ENCODE peak calls at places on chromosomes 3 and 15, in seven cellular contexts. D, X, L, F, A, I and S are unnamed samples.
A peak's percentile ranks its signal among the peaks of the same experiment; 100 is the strongest.

GRCh38 chr3:188598872-188599271 is 444.9 kb downstream of the LPP start:
- DNase-seq in F (no peak), A (no peak), X (no peak), D (no peak), L (no peak), I (no peak), S (no peak)

GRCh38 chr3:196620228-196620627 is 19.3 kb upstream of the NRROS start:
- DNase-seq in A (no peak), L (no peak), D (peak; percentile 12), X (peak; percentile 61), I (peak; percentile 80), F (no peak), S (peak; percentile 81)

GRCh38 chr3:153192327-153192726 is 30.3 kb downstream of the RAP2B start:
- DNase-seq in D (no peak), A (no peak), F (no peak), X (no peak), I (no peak), L (no peak), S (no peak)

GRCh38 chr3:170745211-170745718 is 124.7 kb downstream of the RPL22L1 start:
- DNase-seq in A (no peak), X (no peak), I (no peak), F (no peak), L (peak; percentile 73), D (peak; percentile 75), S (no peak)

GRCh38 chr15:100191161-100191560 is 150.6 kb downstream of the ADAMTS17 start:
- DNase-seq in X (no peak), A (no peak), I (no peak), D (peak; percentile 39), F (no peak), L (no peak), S (peak; percentile 27)

GRCh38 chr3:105676621-105677300 is 192.1 kb downstream of the CBLB start:
- DNase-seq in D (no peak), X (no peak), I (no peak), F (no peak), L (no peak), A (no peak), S (no peak)

GRCh38 chr15:88752501-88752900 is 50.7 kb upstream of the ACAN start:
- DNase-seq in A (no peak), F (no peak), L (no peak), I (no peak), X (no peak), D (no peak), S (no peak)

GRCh38 chr15:56798639-56799038 is 65.3 kb upstream of the ZNF280D start:
- DNase-seq in D (peak; percentile 22), A (no peak), X (peak; percentile 22), I (no peak), F (no peak), L (peak; percentile 10), S (peak; percentile 87)

GRCh38 chr3:112718516-112718915 is 77.6 kb upstream of the CCDC80 start:
- DNase-seq in L (no peak), F (no peak), D (peak; percentile 76), I (no peak), A (no peak), X (no peak), S (no peak)

GRCh38 chr3:132034486-132035464 is at the start of gene CPNE4:
- DNase-seq in F (peak; percentile 75), I (peak; percentile 87), A (peak; percentile 69), L (peak; percentile 51), X (peak; percentile 75), D (peak; percentile 80), S (peak; percentile 62)

GRCh38 chr3:11567516-11568467 is 75.9 kb downstream of the VGLL4 start:
- DNase-seq in L (peak; percentile 84), D (peak; percentile 91), F (no peak), I (no peak), A (no peak), X (no peak), S (no peak)

GRCh38 chr15:67063689-67064606 is 1.5 kb upstream of the SMAD3 start:
- DNase-seq in F (peak; percentile 77), L (peak; percentile 17), A (peak; percentile 38), D (no peak), X (no peak), I (no peak), S (no peak)

GRCh38 chr15:77503240-77503639 is 82.6 kb downstream of the HMG20A start:
- DNase-seq in L (no peak), A (no peak), I (no peak), D (peak; percentile 44), F (no peak), X (no peak), S (no peak)

GRCh38 chr3:160678447-160678846 is 1.5 kb downstream of the ARL14 start:
- DNase-seq in L (no peak), F (peak; percentile 40), I (no peak), X (no peak), A (no peak), D (peak; percentile 32), S (no peak)

GRCh38 chr15:43776101-43776717 is 557 bp downstream of the ELL3 start:
- DNase-seq in D (peak; percentile 36), I (peak; percentile 91), X (peak; percentile 88), A (no peak), F (peak; percentile 74), L (no peak), S (peak; percentile 90)

GRCh38 chr15:77804210-77804609 is 171.5 kb upstream of the LINGO1 start:
- DNase-seq in F (no peak), D (no peak), X (no peak), A (peak; percentile 28), I (no peak), L (no peak), S (no peak)

GRCh38 chr15:36313021-36313420 is 266.4 kb upstream of the CDIN1 start:
- DNase-seq in D (peak; percentile 40), F (no peak), X (no peak), A (no peak), I (no peak), L (peak; percentile 61), S (no peak)

GRCh38 chr3:116836286-116836685 is 126.7 kb downstream of the TUSC7 start:
- DNase-seq in I (no peak), L (peak; percentile 48), D (no peak), A (no peak), F (no peak), X (no peak), S (no peak)

GRCh38 chr3:15301761-15302160 is 30.6 kb downstream of the SH3BP5 start:
- DNase-seq in D (no peak), X (no peak), L (no peak), I (no peak), F (no peak), A (no peak), S (no peak)

GRCh38 chr3:10561942-10562565 is 56.7 kb upstream of the ATP2B2 start:
- DNase-seq in X (no peak), I (no peak), F (no peak), A (no peak), D (no peak), L (no peak), S (no peak)

GRCh38 chr3:136186330-136186729 is 9.8 kb downstream of the MSL2 start:
- DNase-seq in X (no peak), F (peak; percentile 55), L (no peak), I (no peak), D (peak; percentile 83), A (no peak), S (peak; percentile 57)

DNA sequence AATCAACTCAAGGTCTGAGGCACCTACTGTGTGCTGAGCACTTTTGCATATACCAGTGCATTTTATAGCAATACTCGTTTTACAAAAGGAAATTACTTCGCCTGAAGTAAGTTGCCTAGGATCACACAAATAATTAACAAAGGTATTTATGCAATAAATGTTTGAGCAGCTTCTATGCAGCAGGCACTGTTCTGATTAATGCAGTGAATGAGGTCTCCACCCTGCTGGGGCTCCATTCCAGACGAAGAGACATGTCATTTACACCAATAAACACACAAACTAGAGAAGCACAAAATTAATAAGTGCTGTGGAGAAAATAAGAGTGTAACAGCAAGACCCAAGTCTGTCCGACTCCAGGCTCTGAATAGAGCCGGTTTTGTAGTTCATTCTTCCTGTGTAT is 17.5 kb downstream of the NOX5 start:
- DNase-seq in L (no peak), F (no peak), D (peak; percentile 32), X (no peak), I (no peak), A (no peak), S (no peak)
- H3K4me3 ChIP-seq in L (no peak overlapping the region), F (no peak overlapping the region), D (no peak overlapping the region), X (no peak overlapping the region), I (peak overlapping the region; percentile 39), A (peak overlapping the region; percentile 58), S (no peak overlapping the region)

GRCh38 chr3:56468184-56469106 is at the start of gene ERC2:
- DNase-seq in F (peak; percentile 55), A (peak; percentile 27), X (no peak), L (no peak), I (no peak), D (peak; percentile 20), S (no peak)
- TF ChIP-seq CTCF in F (no peak), A (peak; percentile 24), X (no peak), L (no peak), I (no peak), D (no peak), S (no peak)

GRCh38 chr3:133674290-133674912 is 12.7 kb upstream of the TOPBP1 start:
- DNase-seq in L (no peak), A (no peak), X (peak; percentile 11), F (no peak), I (no peak), D (no peak), S (no peak)

GRCh38 chr3:133672461-133672860 is 10.7 kb upstream of the TOPBP1 start:
- DNase-seq in A (no peak), F (no peak), D (no peak), L (no peak), I (no peak), X (no peak), S (no peak)

GRCh38 chr3:133676336-133677118 is 14.8 kb upstream of the TOPBP1 start:
- DNase-seq in D (no peak), I (no peak), F (no peak), X (no peak), A (no peak), L (no peak), S (no peak)

GRCh38 chr3:133675631-133676335 is 14.0 kb upstream of the TOPBP1 start:
- DNase-seq in D (no peak), L (no peak), X (peak; percentile 40), I (no peak), A (no peak), F (no peak), S (peak; percentile 54)

DNA sequence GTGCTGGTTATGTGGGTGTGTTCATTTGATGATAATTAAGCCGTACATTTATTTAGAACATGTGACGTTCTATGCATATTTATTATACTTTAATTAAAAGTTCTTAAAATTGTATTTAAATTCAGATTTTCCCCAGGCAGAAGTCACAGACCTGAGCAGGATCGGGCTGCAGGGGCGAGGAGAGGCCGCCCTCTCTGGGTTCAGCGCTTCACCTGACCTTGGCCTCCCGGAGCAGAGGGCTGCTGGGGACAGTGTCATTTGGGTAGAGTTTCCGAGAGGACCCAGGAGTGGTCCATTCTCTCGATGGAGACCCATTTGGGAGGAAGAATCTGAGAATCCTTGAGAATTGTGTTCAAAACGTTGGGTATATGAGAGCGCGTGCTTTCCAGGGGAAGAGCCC is 12.0 kb upstream of the TOPBP1 start:
- DNase-seq in A (no peak), F (no peak), I (no peak), L (no peak), D (no peak), X (no peak), S (no peak)
- H3K4me3 ChIP-seq in A (peak overlapping the region; percentile 52), F (no peak overlapping the region), I (no peak overlapping the region), L (no peak overlapping the region), D (no peak overlapping the region), X (no peak overlapping the region), S (no peak overlapping the region)

DNA sequence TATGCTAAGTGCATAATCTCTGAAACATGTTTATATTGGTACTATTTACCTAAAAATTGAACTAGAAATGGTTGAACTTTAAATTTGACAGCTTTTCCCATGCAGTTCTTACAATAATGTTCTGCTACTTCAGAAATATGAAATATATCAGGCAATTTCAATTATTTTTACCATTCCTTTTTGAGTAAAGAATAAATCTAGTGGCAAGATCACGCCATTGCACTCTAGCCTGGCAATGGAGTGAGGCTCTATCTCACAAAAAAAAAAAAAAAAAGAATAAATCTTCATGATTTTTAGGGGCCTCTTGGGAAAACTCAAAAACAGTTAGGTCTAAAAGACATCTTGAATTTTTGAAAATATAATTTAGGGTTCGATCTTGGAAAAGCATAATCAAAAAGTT is 10.6 kb upstream of the DNAAF4 start:
- DNase-seq in F (no peak), D (no peak), A (no peak), X (no peak), I (no peak), L (no peak), S (no peak)
- TF ChIP-seq CTCF in F (no peak), D (peak; percentile 31), A (no peak), X (no peak), I (no peak), L (peak; percentile 14), S (no peak)